ENCODE peak calls at places on chromosomes 2 and 18, in seven cellular contexts. R, T, A, J, X, W and G are unnamed samples.

GRCh38 chr2:98445167-98445522 is 487 bp downstream of the INPP4A start:
- DNase-seq in R (peak; percentile 19), T (no peak), A (no peak), J (no peak), X (no peak), W (peak; percentile 87), G (no peak)

GRCh38 chr2:236573066-236573929 is 3.7 kb downstream of the ACKR3 start:
- DNase-seq in R (no peak), T (no peak), A (peak; percentile 66), J (no peak), X (no peak), W (no peak), G (no peak)

GRCh38 chr2:239307921-239308620 is 92.7 kb downstream of the HDAC4 start:
- DNase-seq in R (peak; percentile 17), T (peak; percentile 12), A (peak; percentile 75), J (no peak), X (no peak), W (no peak), G (no peak)

GRCh38 chr2:222563319-222563718 is 92.6 kb downstream of the FARSB start:
- DNase-seq in R (no peak), T (no peak), A (no peak), J (no peak), X (no peak), W (no peak), G (no peak)

GRCh38 chr2:149617057-149617456 is 29.5 kb upstream of the MMADHC start:
- DNase-seq in R (peak; percentile 29), T (no peak), A (no peak), J (peak; percentile 57), X (no peak), W (no peak), G (no peak)

GRCh38 chr18:12312936-12313335 is 4.9 kb downstream of the TUBB6 start:
- DNase-seq in R (peak; percentile 67), T (no peak), A (no peak), J (peak; percentile 75), X (no peak), W (no peak), G (no peak)

GRCh38 chr2:119387381-119388129 is 20.8 kb downstream of the DBI start:
- DNase-seq in R (peak; percentile 85), T (no peak), A (peak; percentile 74), J (peak; percentile 92), X (no peak), W (no peak), G (peak; percentile 83)

GRCh38 chr2:147525724-147526489 is 318.9 kb upstream of the ACVR2A start:
- DNase-seq in R (no peak), T (no peak), A (no peak), J (no peak), X (no peak), W (no peak), G (no peak)

GRCh38 chr2:129744649-129745048 is 234.8 kb upstream of the RAB6C start:
- DNase-seq in R (no peak), T (no peak), A (no peak), J (no peak), X (no peak), W (no peak), G (no peak)

GRCh38 chr2:12766421-12766879 is 49.7 kb downstream of the TRIB2 start:
- DNase-seq in R (peak; percentile 48), T (no peak), A (no peak), J (peak; percentile 24), X (no peak), W (peak; percentile 75), G (no peak)

GRCh38 chr2:65355190-65355831 is 77.1 kb downstream of the SPRED2 start:
- DNase-seq in R (peak; percentile 28), T (no peak), A (no peak), J (no peak), X (no peak), W (no peak), G (no peak)

DNA sequence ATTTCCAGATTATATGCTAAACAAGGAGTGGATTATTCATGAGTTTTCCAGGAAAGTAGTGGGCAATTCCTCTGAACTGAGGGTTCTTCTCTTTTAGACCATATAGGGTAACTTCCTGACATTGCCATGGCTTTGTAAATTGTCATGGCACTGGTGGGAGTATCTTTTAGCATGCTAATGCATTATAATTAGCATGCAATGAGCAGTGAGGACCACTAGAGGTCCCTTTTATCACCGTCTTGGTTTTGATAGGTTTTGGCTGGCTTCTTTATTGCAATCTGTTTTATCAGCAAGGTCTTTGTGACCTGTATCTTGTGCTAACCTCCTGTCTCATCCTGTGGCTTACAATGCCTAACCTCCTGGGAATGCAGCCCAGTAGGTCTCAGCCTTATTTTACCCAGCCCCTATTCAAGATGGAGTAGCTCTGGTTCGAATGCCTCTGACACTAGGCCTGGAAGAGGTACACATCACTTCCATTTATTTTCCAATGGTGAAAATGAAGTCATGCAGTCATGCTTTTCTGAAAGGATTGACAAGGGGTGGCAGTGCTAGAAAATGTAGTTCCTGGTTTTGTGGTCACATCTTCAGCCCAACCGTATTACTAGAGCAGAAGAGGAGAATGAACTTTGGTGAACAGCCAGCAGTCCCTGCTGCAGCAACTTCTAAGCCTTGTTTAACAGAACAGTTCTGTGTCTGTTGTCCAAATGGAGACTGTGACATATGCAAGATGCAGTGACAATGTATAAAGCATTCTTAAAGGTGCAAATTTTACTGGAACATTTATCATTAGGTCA is 26.6 kb upstream of the ITGA4 start:
- DNase-seq in R (peak; percentile 9), T (no peak), A (no peak), J (peak; percentile 6), X (no peak), W (no peak), G (no peak)
- TF ChIP-seq CTCF in R (peak; percentile 49), T (no peak), A (no peak), J (peak; percentile 47), X (no peak), W (peak; percentile 35), G (peak; percentile 54)

GRCh38 chr2:50398101-50398500 is 633.8 kb downstream of the NRXN1 start:
- DNase-seq in R (no peak), T (no peak), A (no peak), J (no peak), X (no peak), W (no peak), G (no peak)

GRCh38 chr2:50396301-50396637 is 635.7 kb downstream of the NRXN1 start:
- DNase-seq in R (no peak), T (no peak), A (no peak), J (no peak), X (no peak), W (no peak), G (no peak)

GRCh38 chr2:50402654-50402960 is 629.3 kb downstream of the NRXN1 start:
- DNase-seq in R (no peak), T (no peak), A (no peak), J (no peak), X (no peak), W (no peak), G (no peak)

GRCh38 chr2:50401772-50402653 is 629.9 kb downstream of the NRXN1 start:
- DNase-seq in R (peak; percentile 29), T (no peak), A (peak; percentile 50), J (peak; percentile 33), X (peak; percentile 56), W (no peak), G (no peak)
- TF ChIP-seq CTCF in R (peak; percentile 70), T (no peak), A (peak; percentile 83), J (peak; percentile 57), X (peak; percentile 54), W (peak; percentile 66), G (peak; percentile 70)

GRCh38 chr18:13811993-13812392 is 12.0 kb upstream of the MC5R start:
- DNase-seq in R (no peak), T (no peak), A (no peak), J (no peak), X (no peak), W (no peak), G (no peak)
- TF ChIP-seq CTCF in R (no peak), T (no peak), A (no peak), J (no peak), X (no peak), W (no peak), G (no peak)

GRCh38 chr2:136255127-136255526 is 137.2 kb upstream of the CXCR4 start:
- DNase-seq in R (no peak), T (no peak), A (no peak), J (no peak), X (no peak), W (no peak), G (no peak)

GRCh38 chr2:136254681-136255080 is 136.7 kb upstream of the CXCR4 start:
- DNase-seq in R (no peak), T (no peak), A (no peak), J (no peak), X (no peak), W (no peak), G (no peak)

GRCh38 chr2:136257893-136258292 is 139.9 kb upstream of the CXCR4 start:
- DNase-seq in R (no peak), T (no peak), A (no peak), J (no peak), X (no peak), W (no peak), G (no peak)

GRCh38 chr2:136253288-136254004 is 135.5 kb upstream of the CXCR4 start:
- DNase-seq in R (no peak), T (no peak), A (peak; percentile 75), J (no peak), X (no peak), W (peak; percentile 84), G (peak; percentile 69)

DNA sequence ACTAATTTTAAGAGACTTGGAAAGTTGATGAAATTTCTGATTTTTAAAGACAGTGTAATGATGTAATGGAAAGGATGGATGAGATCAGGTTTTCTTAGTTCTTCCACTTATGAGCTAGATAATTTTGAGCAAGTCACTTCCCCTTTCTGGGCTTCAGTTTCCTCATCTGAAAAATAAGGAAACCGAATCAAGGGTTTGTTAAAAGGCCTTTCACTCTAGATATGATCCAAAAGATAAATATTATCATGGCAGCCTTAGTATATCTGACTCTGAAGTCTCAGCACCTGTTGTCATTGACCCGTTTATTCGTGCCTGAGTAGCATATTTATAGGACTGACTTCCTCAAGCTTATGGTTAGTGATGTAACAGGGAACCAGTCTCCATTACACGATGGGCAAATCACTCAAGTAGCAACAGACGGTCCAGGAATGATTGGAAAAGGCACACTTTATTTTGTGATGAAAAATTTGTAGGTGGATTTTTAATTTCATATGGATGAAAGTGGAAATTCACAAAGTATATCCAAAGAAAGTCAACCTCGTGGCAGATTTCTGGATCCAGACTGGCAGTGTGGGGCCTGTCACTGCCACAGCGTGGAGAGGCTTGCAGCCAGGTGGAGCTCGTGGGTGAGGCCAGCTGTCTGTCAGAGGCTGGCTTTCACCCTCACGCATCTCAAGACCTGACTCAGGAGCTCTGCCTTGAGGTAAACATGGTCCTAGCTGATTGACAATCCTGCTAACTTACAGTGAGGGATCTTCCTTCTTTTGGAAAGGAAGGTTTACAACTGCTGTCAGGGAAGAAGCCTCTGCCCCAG is 137.9 kb upstream of the CXCR4 start:
- DNase-seq in R (no peak), T (no peak), A (no peak), J (no peak), X (no peak), W (no peak), G (peak; percentile 45)
- TF ChIP-seq CTCF in R (no peak), T (no peak), A (no peak), J (no peak), X (no peak), W (no peak), G (no peak)

GRCh38 chr2:86298411-86299390 is 38.7 kb downstream of the REEP1 start:
- DNase-seq in R (peak; percentile 6), T (no peak), A (no peak), J (peak; percentile 40), X (no peak), W (no peak), G (no peak)
- TF ChIP-seq CTCF in R (peak; percentile 16), T (no peak), A (peak; percentile 29), J (peak; percentile 42), X (peak; percentile 30), W (no peak), G (no peak)

GRCh38 chr18:52422985-52423601 is 83.1 kb downstream of the DCC start:
- DNase-seq in R (no peak), T (no peak), A (no peak), J (no peak), X (no peak), W (no peak), G (no peak)
- TF ChIP-seq CTCF in R (no peak), T (no peak), A (no peak), J (no peak), X (no peak), W (no peak), G (no peak)